ENCODE peak calls at places on chromosomes 7 and 10, in nine cellular contexts. R is PC-3, U is IMR-90, L is H1, A is SK-N-SH, M is fibroblast of lung, N is HCT116, E is PC-9, Z is A549. S is an unnamed sample. For H3K4me1, the result is how much of the 10 kb centered on the place peaks cover.

GRCh38 chr7:156640949-156641485 is 443 bp downstream of the RNF32 start:
- DNase-seq in R (peak), U (peak), L (no peak), A (no peak), M (no peak), N (peak), E (no peak), Z (peak), S (peak)

GRCh38 chr7:13179011-13179574 is 491.7 kb downstream of the ARL4A start:
- DNase-seq in R (peak), U (peak), L (no peak), A (peak), M (peak), N (no peak), E (no peak), Z (peak), S (no peak)

GRCh38 chr7:919924-920341 is 34.5 kb downstream of the ADAP1 start:
- DNase-seq in R (no peak), U (no peak), L (no peak), A (no peak), M (no peak), N (no peak), E (peak), Z (no peak), S (no peak)

GRCh38 chr10:110651044-110651958 is 7.2 kb downstream of the RBM20 start:
- DNase-seq in R (no peak), U (peak), L (no peak), A (peak), M (peak), N (no peak), E (no peak), Z (no peak), S (peak)

GRCh38 chr10:36336315-36336714 is 694.2 kb upstream of the FZD8 start:
- DNase-seq in R (no peak), U (peak), L (no peak), A (no peak), M (no peak), N (no peak), E (no peak), Z (no peak), S (no peak)

GRCh38 chr7:21175714-21176113 is 252.2 kb upstream of the SP4 start:
- DNase-seq in R (no peak), U (no peak), L (no peak), A (no peak), M (no peak), N (no peak), E (no peak), Z (no peak), S (no peak)

GRCh38 chr10:16700331-16700730 is 116.9 kb downstream of the RSU1 start:
- DNase-seq in R (no peak), U (no peak), L (no peak), A (no peak), M (no peak), N (no peak), E (no peak), Z (no peak), S (no peak)

GRCh38 chr7:136275794-136276193 is 298.6 kb upstream of the MTPN start:
- DNase-seq in R (no peak), U (no peak), L (no peak), A (peak), M (no peak), N (no peak), E (no peak), Z (no peak), S (no peak)

GRCh38 chr10:47404937-47405336 is 20.8 kb upstream of the ZNF488 start:
- DNase-seq in R (no peak), U (no peak), L (no peak), A (no peak), M (no peak), N (no peak), E (no peak), Z (no peak), S (no peak)

GRCh38 chr7:131103997-131104396 is 223.7 kb upstream of the MKLN1 start:
- DNase-seq in R (peak), U (peak), L (no peak), A (no peak), M (peak), N (no peak), E (peak), Z (no peak), S (peak)

GRCh38 chr7:106626376-106627293 is 34.3 kb downstream of the CCDC71L start:
- DNase-seq in R (peak), U (no peak), L (no peak), A (no peak), M (no peak), N (peak), E (peak), Z (no peak), S (no peak)

DNA sequence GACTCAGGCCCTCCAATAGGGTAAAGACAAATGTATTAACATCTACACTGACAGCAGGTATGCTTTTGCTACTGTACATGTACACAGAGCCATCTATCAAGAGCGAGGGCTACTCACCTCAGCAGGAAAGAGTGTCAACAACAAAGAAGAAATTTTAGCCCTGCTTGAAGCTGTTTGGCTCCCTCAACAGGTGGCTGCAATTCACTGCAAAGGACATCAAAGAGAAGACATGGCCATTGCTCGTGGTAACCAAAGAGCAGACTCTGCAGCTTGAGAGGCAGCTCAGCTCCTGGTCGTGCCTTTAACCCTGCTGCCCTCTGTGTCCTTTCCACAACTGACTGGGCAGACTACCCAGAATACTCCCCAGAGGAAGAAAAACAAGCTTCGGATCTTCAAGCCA is 5.1 kb downstream of the AKR1B15 start:
- DNase-seq in R (peak), U (peak), L (no peak), A (no peak), M (no peak), N (no peak), E (no peak), Z (peak), S (no peak)
- TF ChIP-seq CTCF in R (peak), U (no peak), L (peak), A (no peak), M (peak), N (peak), E (no peak), Z (peak), S (peak)

GRCh38 chr10:83253272-83253671 is 886.0 kb upstream of the GHITM start:
- DNase-seq in R (no peak), U (no peak), L (no peak), A (no peak), M (no peak), N (no peak), E (no peak), Z (no peak), S (no peak)

GRCh38 chr10:83252169-83252568 is 887.1 kb upstream of the GHITM start:
- DNase-seq in R (no peak), U (no peak), L (no peak), A (no peak), M (no peak), N (no peak), E (no peak), Z (no peak), S (no peak)

GRCh38 chr10:83254698-83255097 is 884.6 kb upstream of the GHITM start:
- DNase-seq in R (no peak), U (no peak), L (no peak), A (no peak), M (no peak), N (no peak), E (no peak), Z (no peak), S (no peak)
- H3K4me2 ChIP-seq in R (no peak), U (no peak), L (no peak), A (no peak), M (no peak), N (no peak), E (no peak), Z (no peak), S (no peak)

GRCh38 chr7:143385891-143386781 is 5.0 kb downstream of the ZYX start:
- DNase-seq in R (no peak), U (no peak), L (no peak), A (no peak), M (no peak), N (no peak), E (no peak), Z (no peak), S (peak)
- H3K4me1 ChIP-seq in R (under half), U (under half), L (under half), A (under half), M (under half), N (under half), E (under half), Z (under half), S (half or more)

GRCh38 chr10:59463909-59464308 is 101.6 kb upstream of the FAM13C start:
- DNase-seq in R (no peak), U (no peak), L (no peak), A (no peak), M (no peak), N (no peak), E (no peak), Z (no peak), S (no peak)

GRCh38 chr10:59470570-59470969 is 108.2 kb upstream of the FAM13C start:
- DNase-seq in R (peak), U (no peak), L (peak), A (no peak), M (no peak), N (no peak), E (no peak), Z (no peak), S (no peak)

GRCh38 chr10:59464483-59464882 is 102.1 kb upstream of the FAM13C start:
- DNase-seq in R (no peak), U (no peak), L (no peak), A (no peak), M (peak), N (no peak), E (no peak), Z (no peak), S (no peak)

GRCh38 chr10:59460601-59461000 is 98.3 kb upstream of the FAM13C start:
- DNase-seq in R (no peak), U (no peak), L (no peak), A (no peak), M (peak), N (no peak), E (no peak), Z (no peak), S (no peak)

GRCh38 chr10:59465089-59465488 is 102.7 kb upstream of the FAM13C start:
- DNase-seq in R (peak), U (peak), L (no peak), A (no peak), M (peak), N (no peak), E (no peak), Z (peak), S (peak)
- TF ChIP-seq CTCF in R (peak), U (peak), L (peak), A (peak), M (peak), N (peak), E (peak), Z (peak), S (peak)

GRCh38 chr10:754914-755313 is 65.4 kb upstream of the DIP2C start:
- DNase-seq in R (no peak), U (no peak), L (no peak), A (no peak), M (no peak), N (no peak), E (no peak), Z (no peak), S (no peak)

GRCh38 chr10:760622-761021 is 71.2 kb upstream of the DIP2C start:
- DNase-seq in R (no peak), U (no peak), L (no peak), A (no peak), M (no peak), N (no peak), E (no peak), Z (no peak), S (no peak)

GRCh38 chr10:761376-761775 is 71.9 kb upstream of the DIP2C start:
- DNase-seq in R (no peak), U (no peak), L (no peak), A (no peak), M (no peak), N (no peak), E (no peak), Z (no peak), S (no peak)

GRCh38 chr10:759898-760477 is 70.5 kb upstream of the DIP2C start:
- DNase-seq in R (no peak), U (no peak), L (no peak), A (no peak), M (no peak), N (no peak), E (no peak), Z (no peak), S (no peak)
- H3K4me2 ChIP-seq in R (no peak), U (no peak), L (no peak), A (no peak), M (no peak), N (no peak), E (no peak), Z (no peak), S (no peak)

GRCh38 chr10:77909755-77910375 is 16.7 kb downstream of the DLG5 start:
- DNase-seq in R (peak), U (peak), L (no peak), A (no peak), M (peak), N (no peak), E (peak), Z (peak), S (peak)

GRCh38 chr10:77906863-77907861 is 19.4 kb downstream of the DLG5 start:
- DNase-seq in R (no peak), U (no peak), L (no peak), A (no peak), M (no peak), N (no peak), E (no peak), Z (no peak), S (no peak)

GRCh38 chr10:77910524-77911145 is 15.9 kb downstream of the DLG5 start:
- DNase-seq in R (no peak), U (no peak), L (no peak), A (no peak), M (no peak), N (no peak), E (no peak), Z (no peak), S (no peak)

GRCh38 chr10:77907900-77908717 is 18.4 kb downstream of the DLG5 start:
- DNase-seq in R (peak), U (no peak), L (no peak), A (no peak), M (no peak), N (no peak), E (no peak), Z (peak), S (no peak)

DNA sequence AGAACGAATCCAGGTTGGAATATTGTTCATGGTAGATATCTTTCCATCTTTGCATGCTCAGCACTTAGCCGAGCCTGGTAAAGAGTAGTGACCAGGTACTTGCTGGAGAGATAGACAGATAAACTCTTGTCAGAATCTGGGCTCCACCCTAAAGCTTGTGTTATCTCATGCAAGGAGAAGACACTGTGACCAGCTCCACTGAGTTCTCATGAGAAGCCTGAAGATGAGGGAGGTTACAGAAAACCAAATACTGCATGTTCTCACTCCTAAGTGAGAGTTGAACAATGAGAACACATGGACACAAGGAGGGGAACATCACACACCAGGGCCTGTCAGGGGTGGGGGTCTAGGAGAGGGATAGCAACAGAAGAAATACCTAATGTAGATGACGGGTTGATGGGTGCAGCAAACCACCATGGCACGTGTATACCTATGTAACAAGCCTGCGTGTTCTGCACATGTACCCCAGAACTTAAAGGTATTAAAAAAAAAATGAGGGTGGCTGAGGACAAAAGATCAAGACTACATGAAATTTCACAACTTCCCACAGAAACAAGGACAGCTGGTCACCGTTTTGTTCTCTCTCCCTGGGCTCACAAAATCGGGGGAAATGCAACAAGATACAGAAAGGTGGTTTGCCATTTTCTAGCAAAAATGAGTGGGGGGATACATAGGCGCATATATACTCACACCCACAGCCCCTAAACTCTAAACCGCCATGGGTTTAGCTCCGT is 17.4 kb downstream of the DLG5 start:
- DNase-seq in R (no peak), U (no peak), L (no peak), A (no peak), M (peak), N (no peak), E (no peak), Z (no peak), S (no peak)
- H3K4me1 ChIP-seq in R (under half), U (under half), L (under half), A (under half), M (under half), N (under half), E (under half), Z (half or more), S (under half)

DNA sequence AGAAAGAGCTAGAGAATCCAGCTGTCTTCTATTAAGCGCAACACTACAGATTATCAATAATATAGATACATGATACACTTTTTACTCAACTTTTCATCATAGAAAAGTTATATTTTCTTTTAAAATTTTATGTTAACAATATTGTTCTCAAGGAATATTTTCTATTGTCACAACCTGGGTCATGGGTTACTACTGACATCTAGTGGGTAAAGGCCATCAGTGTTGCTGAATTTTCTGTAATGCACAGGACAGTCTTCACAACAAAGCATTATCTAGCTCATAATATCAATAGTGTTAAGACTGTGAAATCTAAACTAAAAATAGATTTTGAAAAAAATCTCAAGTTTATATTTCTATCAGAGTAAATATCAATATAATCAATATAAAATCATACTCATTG is 209.8 kb downstream of the ZNF33B start:
- DNase-seq in R (peak), U (no peak), L (no peak), A (peak), M (peak), N (peak), E (no peak), Z (no peak), S (no peak)
- TF ChIP-seq CTCF in R (peak), U (peak), L (peak), A (peak), M (no peak), N (peak), E (peak), Z (peak), S (peak)

GRCh38 chr7:99191869-99192596 is 15.9 kb downstream of the KPNA7 start:
- DNase-seq in R (no peak), U (no peak), L (no peak), A (no peak), M (no peak), N (no peak), E (no peak), Z (no peak), S (no peak)

GRCh38 chr7:99193527-99194214 is 14.2 kb downstream of the KPNA7 start:
- DNase-seq in R (peak), U (peak), L (no peak), A (no peak), M (peak), N (no peak), E (no peak), Z (no peak), S (no peak)

GRCh38 chr7:99196536-99197288 is 11.2 kb downstream of the KPNA7 start:
- DNase-seq in R (peak), U (peak), L (no peak), A (no peak), M (peak), N (no peak), E (no peak), Z (peak), S (peak)

GRCh38 chr7:99195867-99196266 is 12.0 kb downstream of the KPNA7 start:
- DNase-seq in R (no peak), U (no peak), L (no peak), A (no peak), M (no peak), N (no peak), E (no peak), Z (no peak), S (no peak)

DNA sequence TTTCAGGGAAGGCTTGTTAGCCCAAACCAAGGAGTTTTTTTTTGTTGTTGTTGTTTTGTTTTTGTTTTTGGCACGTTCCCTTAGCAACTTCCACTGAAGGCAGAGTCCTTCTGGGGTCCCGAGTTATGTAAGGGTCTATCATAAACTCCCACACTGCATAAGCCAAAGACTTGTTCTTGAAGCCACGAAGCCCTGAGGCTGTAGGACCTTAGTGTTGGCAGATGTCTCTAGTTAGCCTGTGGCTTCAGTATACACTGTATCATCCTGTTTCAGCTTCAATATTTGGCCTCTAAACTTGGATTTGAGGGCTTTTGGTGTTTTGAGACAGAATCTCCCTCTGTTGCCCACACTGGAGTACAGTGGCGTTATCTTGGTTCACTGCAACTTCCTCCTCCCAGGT is 13.6 kb downstream of the KPNA7 start:
- DNase-seq in R (no peak), U (no peak), L (no peak), A (no peak), M (no peak), N (no peak), E (no peak), Z (no peak), S (no peak)
- H3K4me2 ChIP-seq in R (no peak), U (no peak), L (no peak), A (no peak), M (no peak), N (no peak), E (peak), Z (peak), S (peak)

GRCh38 chr7:2632717-2633537 is 1.1 kb downstream of the TTYH3 start:
- DNase-seq in R (peak), U (peak), L (no peak), A (peak), M (peak), N (peak), E (peak), Z (peak), S (peak)
- H3K4me1 ChIP-seq in R (under half), U (under half), L (under half), A (half or more), M (under half), N (under half), E (under half), Z (under half), S (under half)

S was measured in osteoblast.